ENCODE peak calls at places on chromosomes 12 and 14, in four cellular contexts. I is A549, K is IMR-90, P is K562. Z is an unnamed sample.

GRCh38 chr14:23568600-23569310 is 1.2 kb upstream of the AP1G2 start:
- DNase-seq in I (no peak), K (no peak), P (no peak), Z (no peak)

GRCh38 chr12:124557518-124558223 is 9.7 kb downstream of the NCOR2 start:
- DNase-seq in I (no peak), K (no peak), P (no peak), Z (no peak)

GRCh38 chr12:94670075-94670474 is 19.7 kb upstream of the TMCC3 start:
- DNase-seq in I (no peak), K (no peak), P (no peak), Z (no peak)

GRCh38 chr14:93977790-93978581 is 1.6 kb upstream of the ASB2 start:
- DNase-seq in I (no peak), K (no peak), P (no peak), Z (peak; percentile 74)

GRCh38 chr12:124898200-124898950 is 16.1 kb downstream of the UBC start:
- DNase-seq in I (peak; percentile 90), K (no peak), P (peak; percentile 49), Z (no peak)

GRCh38 chr14:54785111-54785777 is 117.4 kb downstream of the GCH1 start:
- DNase-seq in I (no peak), K (no peak), P (no peak), Z (no peak)

GRCh38 chr14:101480747-101481530 is 80.4 kb upstream of the DIO3 start:
- DNase-seq in I (peak; percentile 85), K (peak; percentile 82), P (no peak), Z (no peak)

GRCh38 chr14:101124860-101125259 is 221.3 kb upstream of the RTL1 start:
- DNase-seq in I (no peak), K (no peak), P (no peak), Z (no peak)

GRCh38 chr14:79407572-79407971 is 803.7 kb downstream of the DIO2 start:
- DNase-seq in I (no peak), K (no peak), P (no peak), Z (no peak)

GRCh38 chr12:125015680-125016310 is 22.4 kb downstream of the BRI3BP start:
- DNase-seq in I (no peak), K (no peak), P (no peak), Z (no peak)

GRCh38 chr12:122836027-122836921 is 1.0 kb downstream of the HIP1R start:
- DNase-seq in I (peak; percentile 50), K (peak; percentile 16), P (peak; percentile 67), Z (peak; percentile 38)

GRCh38 chr12:52437508-52437907 is 3.3 kb upstream of the KRT75 start:
- DNase-seq in I (no peak), K (no peak), P (no peak), Z (no peak)

GRCh38 chr12:110726018-110726417 is 16.7 kb downstream of the PPP1CC start:
- DNase-seq in I (no peak), K (no peak), P (no peak), Z (no peak)

GRCh38 chr14:103512701-103513611 is 9.7 kb downstream of the CKB start:
- DNase-seq in I (no peak), K (peak; percentile 80), P (no peak), Z (no peak)

GRCh38 chr14:36661506-36662257 is at the start of gene PAX9:
- DNase-seq in I (peak; percentile 88), K (peak; percentile 41), P (peak; percentile 93), Z (peak; percentile 23)

GRCh38 chr12:6540181-6540877 is 6.0 kb downstream of the GAPDH start:
- DNase-seq in I (peak; percentile 87), K (peak; percentile 93), P (peak; percentile 72), Z (no peak)

GRCh38 chr12:45204757-45205156 is 11.1 kb upstream of the ANO6 start:
- DNase-seq in I (no peak), K (no peak), P (no peak), Z (no peak)

GRCh38 chr12:119803391-119803791 is 73.7 kb downstream of the CIT start:
- DNase-seq in I (no peak), K (peak; percentile 42), P (no peak), Z (no peak)

GRCh38 chr14:101363880-101364391 is 197.4 kb upstream of the DIO3 start:
- DNase-seq in I (no peak), K (no peak), P (no peak), Z (no peak)

GRCh38 chr12:120534703-120535655 is 823 bp downstream of the RNF10 start:
- DNase-seq in I (peak; percentile 64), K (peak; percentile 92), P (peak; percentile 76), Z (no peak)

GRCh38 chr14:74401504-74402241 is 24.3 kb downstream of the SYNDIG1L start:
- DNase-seq in I (no peak), K (no peak), P (peak; percentile 14), Z (peak; percentile 45)

GRCh38 chr12:13179159-13180074 is 17.1 kb upstream of the EMP1 start:
- DNase-seq in I (peak; percentile 33), K (peak; percentile 37), P (no peak), Z (no peak)

GRCh38 chr14:20469242-20469889 is at the start of gene PNP:
- DNase-seq in I (peak; percentile 99), K (peak; percentile 85), P (peak; percentile 96), Z (peak; percentile 65)

GRCh38 chr14:95623195-95623594 is 63.0 kb upstream of the TCL1B start:
- DNase-seq in I (no peak), K (no peak), P (no peak), Z (no peak)
- TF ChIP-seq ELK1 in I (no peak), K (no peak), P (no peak), Z (no peak)

GRCh38 chr12:130680451-130680990 is 35.6 kb downstream of the RIMBP2 start:
- DNase-seq in I (no peak), K (no peak), P (no peak), Z (no peak)

GRCh38 chr12:130674676-130675075 is 41.4 kb downstream of the RIMBP2 start:
- DNase-seq in I (no peak), K (no peak), P (no peak), Z (no peak)

GRCh38 chr12:130675791-130676190 is 40.3 kb downstream of the RIMBP2 start:
- DNase-seq in I (no peak), K (no peak), P (no peak), Z (no peak)

GRCh38 chr12:130675121-130675520 is 41.0 kb downstream of the RIMBP2 start:
- DNase-seq in I (no peak), K (no peak), P (no peak), Z (no peak)

GRCh38 chr12:130677957-130678558 is 38.0 kb downstream of the RIMBP2 start:
- DNase-seq in I (no peak), K (no peak), P (no peak), Z (no peak)
- TF ChIP-seq ELK1 in I (no peak), K (no peak), P (no peak), Z (no peak)

DNA sequence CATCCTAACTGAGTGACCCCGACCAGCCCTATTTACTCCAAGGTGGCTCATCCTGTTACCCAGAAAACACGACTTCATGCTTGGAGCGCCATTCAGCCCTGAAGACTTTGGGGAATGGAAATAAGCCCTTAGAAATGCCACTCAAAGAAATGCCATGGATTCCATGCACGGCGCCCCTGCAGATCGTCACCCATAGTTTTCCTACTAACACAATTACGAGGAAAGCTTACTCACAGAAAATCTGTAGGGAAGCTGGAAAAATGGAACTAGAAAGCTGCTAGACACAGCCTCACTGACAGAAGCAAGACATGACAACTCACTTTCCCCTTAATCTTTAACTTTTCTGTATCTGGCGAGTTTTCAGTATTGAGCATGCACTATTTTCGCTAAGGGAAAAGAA is 19.5 kb downstream of the NUAK1 start:
- DNase-seq in I (no peak), K (no peak), P (no peak), Z (no peak)
- TF ChIP-seq ELK1 in I (no peak), K (no peak), P (no peak), Z (no peak)

GRCh38 chr12:117985182-117985581 is 16.4 kb upstream of the KSR2 start:
- DNase-seq in I (no peak), K (no peak), P (no peak), Z (no peak)
- TF ChIP-seq ELK1 in I (no peak), K (no peak), P (no peak), Z (no peak)

DNA sequence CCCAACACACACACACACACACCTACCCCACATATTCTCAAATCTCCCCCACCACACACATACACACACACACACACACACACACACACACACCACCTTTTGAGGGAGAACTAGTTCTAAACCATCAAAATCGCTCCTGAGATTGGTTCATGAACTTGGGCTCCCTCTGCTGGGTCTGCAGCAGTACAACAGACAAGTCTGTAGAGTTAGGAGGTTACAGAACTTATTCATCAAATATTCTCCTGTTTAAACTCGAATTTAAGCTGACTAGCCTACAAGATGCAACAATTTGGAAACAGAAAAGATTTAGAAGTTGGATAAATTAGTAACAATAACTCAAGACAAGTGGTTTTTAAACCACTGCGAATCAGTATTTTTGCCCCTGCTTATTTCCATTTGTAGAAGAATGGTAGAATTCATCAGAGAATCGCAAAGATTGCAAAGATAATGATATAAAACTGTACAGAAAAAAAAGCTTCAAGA is 136.4 kb upstream of the USP15 start:
- DNase-seq in I (peak; percentile 11), K (peak; percentile 56), P (peak; percentile 33), Z (no peak)
- TF ChIP-seq ELK1 in I (no peak), K (no peak), P (no peak), Z (no peak)